ENCODE peak calls at places on chromosomes 16 and 17, in six cellular contexts. G is A549, M is HEK293T, Q is K562, L is GM12878, T is HepG2. Y is an unnamed sample.

GRCh38 chr16:83952940-83953795 is at the start of gene OSGIN1:
- DNase-seq in T (peak; percentile 95), L (peak; percentile 25), G (peak; percentile 97), Q (peak; percentile 97), M (peak; percentile 69), Y (peak; percentile 93)

GRCh38 chr17:17053446-17054379 is 11.5 kb downstream of the MPRIP start:
- DNase-seq in Q (no peak), G (no peak), M (no peak), T (no peak), L (no peak), Y (no peak)

GRCh38 chr17:75090871-75091854 is 3.4 kb downstream of the SLC16A5 start:
- DNase-seq in G (peak; percentile 59), T (peak; percentile 78), Q (peak; percentile 40), M (no peak), L (no peak), Y (no peak)

GRCh38 chr17:49020609-49021008 is 23.4 kb downstream of the IGF2BP1 start:
- DNase-seq in G (no peak), L (no peak), M (no peak), T (no peak), Q (no peak), Y (no peak)

GRCh38 chr16:64428463-64428862 is 693.4 kb downstream of the CDH11 start:
- DNase-seq in Q (no peak), G (no peak), M (no peak), T (no peak), L (no peak), Y (peak; percentile 81)

GRCh38 chr16:73199214-73199613 is 151.3 kb upstream of the ZFHX3 start:
- DNase-seq in G (peak; percentile 24), T (no peak), Q (no peak), L (no peak), M (no peak), Y (no peak)

GRCh38 chr17:81129289-81129688 is 36.0 kb upstream of the PVALEF start:
- DNase-seq in T (no peak), G (no peak), Q (no peak), L (no peak), M (no peak), Y (no peak)

GRCh38 chr17:70552230-70552981 is 383.1 kb downstream of the KCNJ2 start:
- DNase-seq in Q (peak; percentile 8), L (peak; percentile 13), T (peak; percentile 15), G (peak; percentile 42), M (peak; percentile 40), Y (peak; percentile 49)

GRCh38 chr16:81478294-81478693 is 33.7 kb downstream of the CMIP start:
- DNase-seq in T (no peak), G (no peak), L (no peak), Q (no peak), M (no peak), Y (no peak)

GRCh38 chr17:67582632-67583230 is 135.0 kb upstream of the NOL11 start:
- DNase-seq in M (no peak), Q (no peak), T (no peak), G (no peak), L (no peak), Y (peak; percentile 62)

GRCh38 chr16:67447508-67448076 is 16.7 kb downstream of the HSD11B2 start:
- DNase-seq in L (peak; percentile 15), T (peak; percentile 49), G (peak; percentile 64), M (peak; percentile 67), Q (peak; percentile 72), Y (peak; percentile 42)

GRCh38 chr16:76157629-76158028 is 119.6 kb upstream of the CNTNAP4 start:
- DNase-seq in Q (no peak), T (no peak), M (peak; percentile 5), G (no peak), L (no peak), Y (no peak)

GRCh38 chr17:75922963-75923874 is 17.6 kb downstream of the FBF1 start:
- DNase-seq in L (no peak), G (no peak), Q (no peak), M (no peak), T (no peak), Y (no peak)

GRCh38 chr16:88681709-88682451 is 4.4 kb downstream of the SNAI3 start:
- DNase-seq in G (no peak), L (peak; percentile 84), T (no peak), M (no peak), Q (no peak), Y (peak; percentile 15)

GRCh38 chr16:87240211-87241134 is 76.7 kb downstream of the C16orf95 start:
- DNase-seq in L (no peak), Q (no peak), G (no peak), T (no peak), M (no peak), Y (peak; percentile 21)

GRCh38 chr16:50302472-50303005 is 36.2 kb downstream of the ADCY7 start:
- DNase-seq in G (no peak), T (no peak), L (no peak), M (no peak), Q (no peak), Y (no peak)

GRCh38 chr16:77594057-77594456 is 128.3 kb upstream of the NUDT7 start:
- DNase-seq in G (no peak), M (no peak), T (no peak), Q (no peak), L (no peak), Y (no peak)

GRCh38 chr17:76844846-76845245 is 23.4 kb upstream of the MGAT5B start:
- DNase-seq in T (no peak), G (no peak), Q (no peak), M (no peak), L (no peak), Y (no peak)

GRCh38 chr16:3999479-3999868 is 116.8 kb downstream of the ADCY9 start:
- DNase-seq in T (no peak), G (peak; percentile 29), Q (no peak), M (peak; percentile 50), L (no peak), Y (peak; percentile 81)

GRCh38 chr17:41975099-41976083 is 8.8 kb downstream of the CNP start:
- DNase-seq in Q (no peak), M (no peak), T (no peak), G (no peak), L (no peak), Y (peak; percentile 69)

GRCh38 chr17:59479141-59479540 is 86.3 kb upstream of the DHX40 start:
- DNase-seq in L (no peak), T (no peak), M (no peak), Q (no peak), G (no peak), Y (no peak)

GRCh38 chr16:23863511-23864422 is 28.0 kb downstream of the PRKCB start:
- DNase-seq in T (peak; percentile 14), G (no peak), Q (no peak), L (no peak), M (no peak), Y (no peak)

GRCh38 chr16:66344533-66345145 is 21.9 kb upstream of the CDH5 start:
- DNase-seq in G (peak; percentile 31), M (no peak), T (peak; percentile 29), Q (peak; percentile 35), L (no peak), Y (peak; percentile 48)

GRCh38 chr17:28827672-28828071 is 14.9 kb downstream of the FAM222B start:
- DNase-seq in Q (no peak), M (no peak), T (no peak), L (no peak), G (no peak), Y (no peak)

GRCh38 chr16:85027968-85028637 is 508 bp downstream of the KIAA0513 start:
- DNase-seq in T (no peak), M (no peak), L (no peak), Q (no peak), G (no peak), Y (no peak)

GRCh38 chr16:85029981-85030381 is 2.4 kb downstream of the KIAA0513 start:
- DNase-seq in T (no peak), M (no peak), Q (no peak), L (no peak), G (no peak), Y (peak; percentile 16)

GRCh38 chr16:85028638-85029412 is 1.2 kb downstream of the KIAA0513 start:
- DNase-seq in M (no peak), L (no peak), Q (no peak), G (no peak), T (no peak), Y (peak; percentile 47)

GRCh38 chr16:85027349-85027967 is at the start of gene KIAA0513:
- DNase-seq in T (peak; percentile 91), M (peak; percentile 99), G (peak; percentile 92), L (peak; percentile 65), Q (peak; percentile 100), Y (peak; percentile 90)

DNA sequence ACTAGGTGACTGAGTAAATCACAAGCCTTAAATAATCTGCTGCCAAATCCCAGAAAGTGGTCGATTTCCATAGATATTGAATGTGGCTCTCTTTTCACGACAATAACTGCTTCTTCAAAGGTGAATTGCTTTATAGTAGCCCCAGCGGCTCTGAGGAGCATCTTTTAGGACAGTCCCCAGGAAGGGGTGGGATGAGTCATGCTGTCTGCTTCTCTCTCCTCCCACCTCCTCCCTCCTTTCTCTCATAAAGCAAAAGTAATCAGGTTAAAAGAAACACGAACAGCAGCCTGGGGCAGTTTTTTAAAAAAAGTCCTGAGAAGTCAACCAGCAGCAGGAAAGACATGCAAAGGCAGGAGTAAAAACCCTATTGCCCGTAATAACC is 1.8 kb downstream of the KIAA0513 start:
- DNase-seq in L (peak; percentile 20), G (no peak), T (no peak), Q (peak; percentile 73), M (no peak), Y (peak; percentile 65)
- TF ChIP-seq BHLHE40 in L (no peak), G (no peak), T (no peak), Q (no peak), M (no peak), Y (peak; percentile 11)

DNA sequence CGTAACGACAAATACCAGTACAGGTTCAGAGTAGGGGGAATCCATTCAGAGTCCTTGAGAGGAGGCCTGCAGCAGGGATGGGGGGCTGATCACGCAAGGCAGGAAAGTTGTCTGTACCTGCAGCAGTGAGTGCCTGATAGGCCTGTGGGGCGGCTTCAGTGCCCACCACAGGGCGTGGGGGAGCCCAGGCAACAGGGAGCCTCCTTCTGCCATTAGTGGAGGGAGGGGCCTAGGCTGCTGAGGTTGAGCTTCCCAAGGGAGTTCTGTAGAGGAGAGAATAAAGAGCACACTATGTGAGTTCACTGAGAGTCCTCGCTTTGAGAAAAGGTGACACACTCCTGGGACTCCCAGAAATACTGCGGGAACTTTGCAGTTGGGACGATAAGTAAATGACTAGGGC is 134.6 kb downstream of the SPECC1 start:
- DNase-seq in Q (no peak), L (no peak), G (no peak), M (no peak), T (no peak), Y (no peak)
- TF ChIP-seq BHLHE40 in Q (no peak), L (no peak), G (no peak), M (no peak), T (no peak), Y (no peak)

GRCh38 chr16:1091992-1092552 is 4.0 kb downstream of the C1QTNF8 start:
- DNase-seq in L (no peak), G (no peak), Q (no peak), T (no peak), M (no peak), Y (no peak)
- TF ChIP-seq BHLHE40 in L (no peak), G (no peak), Q (no peak), T (no peak), M (no peak), Y (no peak)

GRCh38 chr17:29884995-29885394 is 45.0 kb downstream of the SSH2 start:
- DNase-seq in G (no peak), Q (no peak), L (no peak), T (no peak), M (no peak), Y (no peak)

GRCh38 chr17:29883497-29883896 is 46.5 kb downstream of the SSH2 start:
- DNase-seq in Q (no peak), T (no peak), M (no peak), L (no peak), G (no peak), Y (peak; percentile 43)

GRCh38 chr17:29880031-29880430 is 50.0 kb downstream of the SSH2 start:
- DNase-seq in G (no peak), T (no peak), L (no peak), Q (no peak), M (no peak), Y (no peak)

GRCh38 chr17:29881256-29881655 is 48.8 kb downstream of the SSH2 start:
- DNase-seq in Q (no peak), G (no peak), L (no peak), T (no peak), M (no peak), Y (no peak)
- TF ChIP-seq BHLHE40 in Q (no peak), G (no peak), L (no peak), T (no peak), M (no peak), Y (no peak)

Y was measured in IMR-90.